ENCODE peak calls at places on chromosomes 2 and 18, in six cellular contexts. R is left lung, S is NCI-H1930, J is occipital lobe, W is RCC 7860, I is T-cell. N is an unnamed sample.

GRCh38 chr18:48786621-48787522 is 163.9 kb downstream of the SMAD7 start:
- DNase-seq in R (peak), S (no peak), J (no peak), W (no peak), I (no peak), N (no peak)

GRCh38 chr2:231411871-231412615 is 16.5 kb downstream of the B3GNT7 start:
- DNase-seq in R (peak), S (peak), J (peak), W (peak), I (peak), N (no peak)

GRCh38 chr18:59446012-59446411 is 86.9 kb upstream of the LMAN1 start:
- DNase-seq in R (no peak), S (no peak), J (no peak), W (no peak), I (no peak), N (peak)

GRCh38 chr2:130336150-130336876 is 6.4 kb upstream of the IMP4 start:
- DNase-seq in R (no peak), S (peak), J (no peak), W (no peak), I (no peak), N (no peak)

GRCh38 chr2:133532919-133533318 is 35.3 kb downstream of the NCKAP5 start:
- DNase-seq in R (no peak), S (no peak), J (no peak), W (peak), I (no peak), N (no peak)

GRCh38 chr18:3246636-3247242 is 862 bp upstream of the MYL12A start:
- DNase-seq in R (no peak), S (no peak), J (peak), W (no peak), I (no peak), N (no peak)

GRCh38 chr2:99507964-99508818 is 18.4 kb upstream of the REV1 start:
- DNase-seq in R (no peak), S (peak), J (no peak), W (no peak), I (no peak), N (no peak)

GRCh38 chr2:25294573-25295462 is 46.9 kb downstream of the DNMT3A start:
- DNase-seq in R (peak), S (no peak), J (peak), W (no peak), I (peak), N (no peak)

GRCh38 chr18:47184419-47185050 is 8.4 kb upstream of the IER3IP1 start:
- DNase-seq in R (no peak), S (peak), J (no peak), W (peak), I (no peak), N (no peak)

GRCh38 chr18:60024857-60025256 is 125.1 kb downstream of the PMAIP1 start:
- DNase-seq in R (no peak), S (no peak), J (no peak), W (no peak), I (no peak), N (no peak)

GRCh38 chr2:39275016-39275415 is 31.2 kb upstream of the CDKL4 start:
- DNase-seq in R (no peak), S (no peak), J (no peak), W (no peak), I (no peak), N (no peak)